ENCODE peak calls at places on chromosomes 11 and 22, in four cellular contexts. One of them, this sample, is unnamed.

GRCh38 chr11:83583953-83584352 is 297.8 kb upstream of the CCDC90B start:
- DNase-seq in A549: no peak
- DNase-seq in HepG2: no peak
- DNase-seq in GM12878: peak; percentile 56
- DNase-seq in this sample: no peak

GRCh38 chr11:116109228-116109627 is 605.0 kb upstream of the CADM1 start:
- DNase-seq in A549: peak; percentile 39
- DNase-seq in HepG2: no peak
- DNase-seq in GM12878: no peak
- DNase-seq in this sample: peak; percentile 21

GRCh38 chr11:130464289-130464812 is 15.9 kb downstream of the ADAMTS15 start:
- DNase-seq in A549: no peak
- DNase-seq in HepG2: no peak
- DNase-seq in GM12878: no peak
- DNase-seq in this sample: no peak

GRCh38 chr11:27696112-27696511 is 4.1 kb downstream of the BDNF start:
- DNase-seq in A549: no peak
- DNase-seq in HepG2: no peak
- DNase-seq in GM12878: no peak
- DNase-seq in this sample: no peak

GRCh38 chr11:2538951-2539735 is 94.3 kb downstream of the KCNQ1 start:
- DNase-seq in A549: no peak
- DNase-seq in HepG2: no peak
- DNase-seq in GM12878: no peak
- DNase-seq in this sample: no peak

GRCh38 chr11:115408036-115408911 is 95.9 kb downstream of the CADM1 start:
- DNase-seq in A549: no peak
- DNase-seq in HepG2: no peak
- DNase-seq in GM12878: no peak
- DNase-seq in this sample: no peak

GRCh38 chr11:132312161-132312560 is 941.7 kb downstream of the NTM start:
- DNase-seq in A549: no peak
- DNase-seq in HepG2: no peak
- DNase-seq in GM12878: no peak
- DNase-seq in this sample: no peak

GRCh38 chr11:126742582-126742981 is 258.0 kb downstream of the KIRREL3 start:
- DNase-seq in A549: no peak
- DNase-seq in HepG2: no peak
- DNase-seq in GM12878: no peak
- DNase-seq in this sample: no peak

GRCh38 chr11:117998664-117999353 is 12.6 kb downstream of the IL10RA start:
- DNase-seq in A549: no peak
- DNase-seq in HepG2: no peak
- DNase-seq in GM12878: no peak
- DNase-seq in this sample: no peak

GRCh38 chr11:132111781-132112380 is 741.5 kb downstream of the NTM start:
- DNase-seq in A549: no peak
- DNase-seq in HepG2: no peak
- DNase-seq in GM12878: no peak
- DNase-seq in this sample: no peak

GRCh38 chr11:62456630-62457029 is 37.8 kb downstream of the SCGB1A1 start:
- DNase-seq in A549: no peak
- DNase-seq in HepG2: no peak
- DNase-seq in GM12878: no peak
- DNase-seq in this sample: no peak

GRCh38 chr11:109612481-109612880 is 190.5 kb downstream of the C11orf87 start:
- DNase-seq in A549: no peak
- DNase-seq in HepG2: no peak
- DNase-seq in GM12878: no peak
- DNase-seq in this sample: no peak

GRCh38 chr11:96396637-96397036 is 6.8 kb downstream of the JRKL start:
- DNase-seq in A549: no peak
- DNase-seq in HepG2: no peak
- DNase-seq in GM12878: no peak
- DNase-seq in this sample: no peak

GRCh38 chr22:35496768-35497312 is 43.8 kb upstream of the RASD2 start:
- DNase-seq in A549: no peak
- DNase-seq in HepG2: no peak
- DNase-seq in GM12878: no peak
- DNase-seq in this sample: no peak

GRCh38 chr22:35498026-35498425 is 42.6 kb upstream of the RASD2 start:
- DNase-seq in A549: no peak
- DNase-seq in HepG2: no peak
- DNase-seq in GM12878: no peak
- DNase-seq in this sample: peak; percentile 37

GRCh38 chr22:35493074-35493473 is 47.6 kb upstream of the RASD2 start:
- DNase-seq in A549: no peak
- DNase-seq in HepG2: no peak
- DNase-seq in GM12878: no peak
- DNase-seq in this sample: no peak

DNA sequence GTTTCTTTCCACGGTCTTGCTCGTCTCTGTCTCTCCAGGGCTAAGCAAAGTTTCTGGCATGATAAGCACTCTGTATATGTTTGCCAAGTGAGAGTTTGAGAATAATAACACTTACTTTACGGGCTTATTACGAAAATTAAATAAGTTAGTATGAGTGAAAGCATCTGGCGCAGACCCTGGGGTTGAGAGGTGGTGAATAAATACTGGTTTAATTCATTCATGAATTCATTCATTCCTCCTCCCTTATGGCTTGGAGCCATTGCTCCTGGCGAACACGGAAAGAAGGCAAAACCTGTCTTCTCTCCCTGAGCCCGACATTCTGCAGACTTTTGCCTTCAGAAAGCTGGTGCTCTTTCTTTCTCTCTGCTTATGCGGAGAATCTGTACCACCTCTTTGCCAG is 42.2 kb upstream of the RASD2 start:
- DNase-seq in A549: no peak
- DNase-seq in HepG2: no peak
- DNase-seq in GM12878: no peak
- DNase-seq in this sample: no peak
- TF ChIP-seq JUNB in A549: no peak
- TF ChIP-seq JUNB in HepG2: no peak
- TF ChIP-seq JUNB in GM12878: no peak
- TF ChIP-seq JUNB in this sample: no peak

DNA sequence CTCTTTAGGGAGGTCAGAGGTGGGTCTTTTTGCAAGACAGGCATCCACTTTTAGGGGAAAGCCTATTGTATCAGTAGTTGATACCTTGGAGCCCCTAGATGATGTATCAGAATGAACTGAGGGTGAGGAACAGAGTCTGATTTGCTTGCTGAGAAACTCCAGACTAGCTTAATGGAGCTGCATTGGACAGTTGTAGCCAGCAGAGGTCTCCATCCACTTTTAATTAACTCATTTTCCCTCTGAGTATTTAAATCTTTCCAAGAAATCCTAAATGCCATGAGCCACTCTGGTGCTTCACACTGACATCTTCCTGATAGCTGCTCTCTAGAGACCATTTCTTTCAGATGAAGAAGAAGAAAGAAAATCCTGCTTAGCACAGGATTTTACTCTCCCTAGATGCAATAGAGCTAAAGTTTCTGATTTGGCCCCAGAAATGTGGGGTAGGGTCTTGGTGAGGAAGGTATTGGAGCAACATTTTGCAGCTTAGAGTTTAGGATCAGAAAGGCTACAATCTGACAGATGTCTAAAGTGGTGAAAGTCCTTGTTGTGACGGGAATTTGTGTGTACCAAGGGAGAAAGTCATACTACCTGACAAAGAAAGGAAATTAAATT is 38.0 kb downstream of the EXT2 start:
- DNase-seq in A549: peak; percentile 23
- DNase-seq in HepG2: peak; percentile 17
- DNase-seq in GM12878: no peak
- DNase-seq in this sample: peak; percentile 48
- TF ChIP-seq POLR2AphosphoS2 in A549: no peak
- TF ChIP-seq POLR2AphosphoS2 in HepG2: no peak
- TF ChIP-seq POLR2AphosphoS2 in GM12878: no peak
- TF ChIP-seq POLR2AphosphoS2 in this sample: no peak

GRCh38 chr22:31291716-31292644 is at the start of gene PIK3IP1:
- DNase-seq in A549: peak; percentile 66
- DNase-seq in HepG2: peak; percentile 77
- DNase-seq in GM12878: peak; percentile 41
- DNase-seq in this sample: peak; percentile 86
- TF ChIP-seq EP300 in A549: no peak
- TF ChIP-seq EP300 in HepG2: no peak
- TF ChIP-seq EP300 in GM12878: no peak
- TF ChIP-seq EP300 in this sample: peak; percentile 10

DNA sequence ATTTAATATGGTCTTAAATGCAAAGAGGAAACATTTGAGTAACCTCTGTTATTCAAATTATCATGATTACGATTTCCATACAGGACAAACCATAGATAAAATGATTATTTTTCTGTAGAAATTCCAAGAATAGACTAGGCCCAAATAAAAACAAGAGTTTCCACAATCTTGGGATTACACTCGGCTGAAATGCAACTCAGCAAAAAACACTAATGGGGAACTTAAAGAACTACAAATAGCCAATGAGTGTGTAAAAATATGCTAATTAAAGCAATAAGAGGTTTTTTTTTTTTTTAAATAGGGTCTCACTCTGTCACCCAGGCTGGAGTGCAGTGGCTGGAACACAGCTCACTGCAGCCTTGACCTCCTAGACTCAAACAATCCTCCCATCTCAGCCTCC is 10.5 kb upstream of the PRRG4 start:
- DNase-seq in A549: no peak
- DNase-seq in HepG2: no peak
- DNase-seq in GM12878: no peak
- DNase-seq in this sample: no peak
- TF ChIP-seq JUNB in A549: no peak
- TF ChIP-seq JUNB in HepG2: no peak
- TF ChIP-seq JUNB in GM12878: no peak
- TF ChIP-seq JUNB in this sample: no peak

DNA sequence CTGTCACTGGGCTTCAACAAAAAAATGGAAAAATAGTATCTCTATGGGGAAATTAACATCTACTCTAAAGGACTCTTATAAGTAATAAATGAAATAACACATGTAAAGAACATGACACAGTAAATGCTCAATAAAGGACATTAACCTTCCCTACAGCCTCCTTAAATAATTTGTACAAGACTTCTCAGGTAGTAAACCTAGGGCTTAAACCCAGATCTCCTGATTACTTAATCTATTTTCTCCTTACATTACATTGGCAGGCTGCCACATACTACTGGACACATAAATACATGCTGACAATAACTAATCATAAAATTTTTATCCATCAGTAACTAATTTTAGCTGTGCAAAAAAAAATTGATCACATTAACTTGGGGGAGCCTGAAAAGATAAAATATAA is 4.9 kb downstream of the AMBRA1 start:
- DNase-seq in A549: no peak
- DNase-seq in HepG2: no peak
- DNase-seq in GM12878: no peak
- DNase-seq in this sample: no peak
- TF ChIP-seq POLR2AphosphoS2 in A549: no peak
- TF ChIP-seq POLR2AphosphoS2 in HepG2: no peak
- TF ChIP-seq POLR2AphosphoS2 in GM12878: no peak
- TF ChIP-seq POLR2AphosphoS2 in this sample: no peak

DNA sequence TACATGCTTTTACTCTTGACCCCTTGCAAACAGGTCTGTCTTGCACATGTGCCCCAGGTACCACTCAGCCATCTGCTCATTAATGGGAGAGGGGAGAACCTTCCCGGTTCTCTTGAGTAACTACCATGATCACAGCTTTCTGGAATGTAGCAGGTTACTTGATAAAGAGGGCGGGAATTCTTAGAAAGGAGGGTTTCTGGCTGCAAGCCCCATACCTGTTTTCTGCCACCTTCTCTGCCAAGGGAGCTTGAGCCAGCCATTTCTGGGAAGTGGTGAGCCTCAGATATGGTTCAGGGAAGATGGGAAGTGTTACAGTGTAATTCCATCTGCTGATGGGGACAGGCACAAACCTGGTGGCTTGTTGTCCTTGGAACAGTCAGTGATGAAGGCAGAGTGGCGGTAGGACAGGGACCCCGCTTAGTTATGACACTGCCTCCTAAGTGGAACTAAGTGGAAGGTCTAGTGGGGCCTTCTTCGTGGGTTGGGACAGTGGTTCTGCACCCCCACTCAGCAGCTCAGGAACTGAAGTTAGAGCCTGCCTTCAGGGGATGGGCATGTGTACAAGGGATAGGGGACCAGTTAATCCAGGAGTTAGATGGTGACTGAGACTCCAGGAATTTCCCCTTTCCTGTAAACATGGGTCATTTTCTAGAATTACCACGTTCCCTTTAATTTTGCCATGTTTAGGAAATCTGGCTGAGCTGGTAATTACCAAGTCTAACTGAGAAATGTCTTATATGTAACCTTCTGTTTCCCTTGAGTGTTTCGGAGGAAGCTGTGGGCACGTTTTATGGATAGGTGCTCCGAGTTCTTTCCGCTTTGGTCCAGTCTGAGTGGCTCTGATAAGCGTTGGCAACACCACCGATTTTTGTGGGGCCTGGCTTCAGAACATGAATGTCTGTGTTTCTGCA is 35.2 kb downstream of the BCR start:
- DNase-seq in A549: no peak
- DNase-seq in HepG2: no peak
- DNase-seq in GM12878: no peak
- DNase-seq in this sample: peak; percentile 58
- TF ChIP-seq EP300 in A549: no peak
- TF ChIP-seq EP300 in HepG2: no peak
- TF ChIP-seq EP300 in GM12878: no peak
- TF ChIP-seq EP300 in this sample: no peak

GRCh38 chr11:78570031-78570430 is 4.6 kb downstream of the NARS2 start:
- DNase-seq in A549: no peak
- DNase-seq in HepG2: no peak
- DNase-seq in GM12878: no peak
- DNase-seq in this sample: no peak

GRCh38 chr11:78574386-78575381 is at the start of gene NARS2:
- DNase-seq in A549: peak; percentile 97
- DNase-seq in HepG2: peak; percentile 96
- DNase-seq in GM12878: peak; percentile 95
- DNase-seq in this sample: peak; percentile 99

GRCh38 chr11:78575478-78575877 is 814 bp upstream of the NARS2 start:
- DNase-seq in A549: no peak
- DNase-seq in HepG2: no peak
- DNase-seq in GM12878: no peak
- DNase-seq in this sample: no peak

GRCh38 chr11:78576549-78577097 is 2.0 kb upstream of the NARS2 start:
- DNase-seq in A549: no peak
- DNase-seq in HepG2: peak; percentile 94
- DNase-seq in GM12878: no peak
- DNase-seq in this sample: no peak

GRCh38 chr11:78573271-78574035 is 1.2 kb downstream of the NARS2 start:
- DNase-seq in A549: no peak
- DNase-seq in HepG2: no peak
- DNase-seq in GM12878: no peak
- DNase-seq in this sample: no peak
- TF ChIP-seq JUNB in A549: no peak
- TF ChIP-seq JUNB in HepG2: no peak
- TF ChIP-seq JUNB in GM12878: no peak
- TF ChIP-seq JUNB in this sample: no peak

GRCh38 chr11:12075822-12076821 is 34.3 kb upstream of the MICAL2 start:
- DNase-seq in A549: peak; percentile 92
- DNase-seq in HepG2: no peak
- DNase-seq in GM12878: no peak
- DNase-seq in this sample: no peak

GRCh38 chr11:12076840-12077534 is 33.4 kb upstream of the MICAL2 start:
- DNase-seq in A549: peak; percentile 53
- DNase-seq in HepG2: no peak
- DNase-seq in GM12878: no peak
- DNase-seq in this sample: no peak

GRCh38 chr11:12083380-12083779 is 27.0 kb upstream of the MICAL2 start:
- DNase-seq in A549: no peak
- DNase-seq in HepG2: no peak
- DNase-seq in GM12878: no peak
- DNase-seq in this sample: peak; percentile 38

GRCh38 chr11:12077535-12078280 is 32.7 kb upstream of the MICAL2 start:
- DNase-seq in A549: no peak
- DNase-seq in HepG2: no peak
- DNase-seq in GM12878: no peak
- DNase-seq in this sample: no peak

GRCh38 chr11:12079726-12080556 is 30.4 kb upstream of the MICAL2 start:
- DNase-seq in A549: peak; percentile 82
- DNase-seq in HepG2: peak; percentile 59
- DNase-seq in GM12878: no peak
- DNase-seq in this sample: no peak
- TF ChIP-seq POLR2AphosphoS2 in A549: no peak
- TF ChIP-seq POLR2AphosphoS2 in HepG2: no peak
- TF ChIP-seq POLR2AphosphoS2 in GM12878: no peak
- TF ChIP-seq POLR2AphosphoS2 in this sample: no peak